ENCODE peak calls at places on chromosomes 5 and 9, in five cellular contexts. P, R, L, Z and A are unnamed samples.

GRCh38 chr5:1735320-1735970 is 64.2 kb downstream of the MRPL36 start:
- DNase-seq in P (no peak), R (no peak), L (no peak), Z (no peak), A (no peak)

GRCh38 chr5:69415584-69415958 is 655 bp downstream of the MARVELD2 start:
- DNase-seq in P (peak; percentile 7), R (no peak), L (peak; percentile 34), Z (no peak), A (peak; percentile 56)

GRCh38 chr5:112247930-112248329 is 171.1 kb downstream of the EPB41L4A start:
- DNase-seq in P (no peak), R (no peak), L (no peak), Z (no peak), A (no peak)

GRCh38 chr5:4189317-4189716 is 593.7 kb downstream of the IRX1 start:
- DNase-seq in P (no peak), R (no peak), L (no peak), Z (no peak), A (no peak)

GRCh38 chr9:81022177-81022576 is 667.2 kb downstream of the TLE1 start:
- DNase-seq in P (no peak), R (no peak), L (no peak), Z (peak; percentile 81), A (no peak)

GRCh38 chr5:135246923-135247795 is 151.9 kb downstream of the MACROH2A1 start:
- DNase-seq in P (peak; percentile 79), R (no peak), L (no peak), Z (peak; percentile 98), A (peak; percentile 51)

GRCh38 chr5:108381034-108381954 is 604 bp downstream of the FBXL17 start:
- DNase-seq in P (peak; percentile 10), R (peak; percentile 83), L (peak; percentile 87), Z (peak; percentile 63), A (peak; percentile 76)

GRCh38 chr9:132994410-132995120 is 16.1 kb downstream of the GFI1B start:
- DNase-seq in P (no peak), R (no peak), L (peak; percentile 45), Z (peak; percentile 57), A (no peak)

GRCh38 chr9:134645607-134646365 is 4.2 kb downstream of the COL5A1 start:
- DNase-seq in P (no peak), R (no peak), L (no peak), Z (no peak), A (no peak)
- H3K9ac ChIP-seq in P (no peak overlapping the region), R (no peak overlapping the region), L (no peak overlapping the region), Z (peak overlapping the region; percentile 54), A (no peak overlapping the region)

DNA sequence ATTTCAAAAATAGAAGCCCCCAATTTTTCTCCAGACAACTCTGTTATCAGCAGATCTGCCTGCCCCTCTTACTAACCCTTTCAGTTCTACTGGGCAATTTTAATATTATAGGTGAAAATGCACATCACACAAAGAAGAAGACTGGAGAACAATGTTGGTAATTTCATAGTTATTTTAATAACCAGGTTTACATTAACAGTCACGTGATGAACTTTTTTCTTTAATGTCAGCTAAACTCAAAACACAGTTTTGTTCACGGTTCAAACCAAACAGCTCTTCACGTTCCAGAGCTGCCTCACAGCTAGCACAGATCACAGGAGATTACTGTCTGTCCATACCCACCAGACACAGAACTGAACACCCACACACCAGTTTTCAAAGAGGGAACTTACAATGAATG is 119.2 kb downstream of the DPYSL3 start:
- DNase-seq in P (no peak), R (no peak), L (no peak), Z (no peak), A (no peak)
- H3K36me3 ChIP-seq in P (no peaks in the 10 kb centered on the region), R (no peaks in the 10 kb centered on the region), L (peaks cover 11% of the 10 kb centered on the region), Z (peaks cover 5% of the 10 kb centered on the region), A (peaks cover 31% of the 10 kb centered on the region)

DNA sequence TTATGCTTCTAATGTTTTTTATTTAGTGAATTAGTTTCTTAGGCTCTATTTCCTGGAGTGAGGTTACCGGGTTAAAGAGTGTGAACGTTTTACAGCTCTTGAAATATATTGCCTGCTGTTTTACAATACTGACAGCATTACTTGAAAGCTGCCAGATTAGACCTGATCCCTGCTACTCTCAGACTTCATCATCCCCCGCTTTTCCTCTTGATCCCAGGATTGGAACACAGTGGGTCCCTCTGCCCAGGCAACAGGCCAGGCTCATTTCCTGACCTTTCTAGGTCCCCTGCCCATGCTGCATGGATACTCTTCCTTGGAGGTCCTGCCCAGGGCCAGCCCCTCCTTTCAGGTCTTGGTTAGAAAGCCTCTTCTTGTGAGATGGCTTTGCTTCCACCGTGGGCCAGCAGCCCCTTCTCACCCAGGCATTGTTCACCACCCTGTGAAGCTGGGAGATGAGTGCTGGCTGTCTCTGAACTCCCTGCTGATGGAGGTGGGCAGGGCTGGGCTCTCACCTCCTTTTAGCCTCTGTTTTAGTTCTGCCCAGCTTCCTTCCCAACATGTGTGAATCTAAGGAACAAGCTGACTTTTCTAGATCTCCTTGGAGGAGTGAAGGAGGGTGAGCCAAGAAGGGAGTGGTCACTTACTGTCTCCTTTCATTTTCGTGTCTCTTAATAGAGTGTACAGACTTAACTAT is 15.5 kb upstream of the FAM120AOS start:
- DNase-seq in P (no peak), R (no peak), L (peak; percentile 29), Z (peak; percentile 43), A (no peak)
- H3K9ac ChIP-seq in P (no peak overlapping the region), R (no peak overlapping the region), L (no peak overlapping the region), Z (peak overlapping the region; percentile 40), A (no peak overlapping the region)

GRCh38 chr9:69319324-69320040 is 5.5 kb upstream of the ENTREP1 start:
- DNase-seq in P (no peak), R (no peak), L (peak; percentile 8), Z (no peak), A (no peak)

GRCh38 chr9:69317081-69317480 is 7.9 kb upstream of the ENTREP1 start:
- DNase-seq in P (no peak), R (no peak), L (no peak), Z (no peak), A (no peak)

GRCh38 chr9:69317894-69318293 is 7.1 kb upstream of the ENTREP1 start:
- DNase-seq in P (no peak), R (no peak), L (no peak), Z (no peak), A (no peak)

GRCh38 chr9:69313175-69313574 is 11.8 kb upstream of the ENTREP1 start:
- DNase-seq in P (no peak), R (no peak), L (no peak), Z (no peak), A (no peak)

GRCh38 chr9:69314547-69314946 is 10.5 kb upstream of the ENTREP1 start:
- DNase-seq in P (no peak), R (no peak), L (no peak), Z (no peak), A (no peak)
- H3K36me3 ChIP-seq in P (no peaks in the 10 kb centered on the region), R (no peaks in the 10 kb centered on the region), L (no peaks in the 10 kb centered on the region), Z (no peaks in the 10 kb centered on the region), A (no peaks in the 10 kb centered on the region)

DNA sequence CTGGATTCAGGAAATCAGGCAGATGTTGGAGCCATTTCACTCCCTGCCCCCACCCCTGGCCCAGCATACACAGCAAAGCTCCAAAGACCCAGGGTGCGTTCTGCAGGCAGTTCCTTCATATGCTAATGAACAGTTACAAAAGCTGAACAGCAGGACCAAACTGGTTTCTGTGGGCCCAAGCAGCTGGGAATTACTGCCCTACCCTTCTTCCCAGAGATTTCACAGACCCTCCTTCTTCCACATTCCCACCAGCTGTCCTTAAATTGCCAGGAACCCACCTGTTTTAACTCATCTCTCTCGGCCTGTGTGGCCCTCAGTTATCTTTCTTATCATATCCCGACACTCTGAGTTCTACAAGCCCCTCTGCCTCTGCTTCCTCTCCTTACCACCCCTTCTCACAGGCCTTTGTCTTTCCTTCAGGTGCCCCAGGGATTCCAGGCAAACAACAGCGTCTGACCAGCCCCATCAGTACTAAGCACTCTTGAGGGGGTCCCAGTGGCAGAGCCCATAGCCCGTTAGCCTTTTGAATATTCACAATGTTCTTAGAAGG is 10.6 kb upstream of the F2RL1 start:
- DNase-seq in P (no peak), R (no peak), L (peak; percentile 91), Z (no peak), A (no peak)
- H3K9ac ChIP-seq in P (peak overlapping the region; percentile 40), R (no peak overlapping the region), L (peak overlapping the region; percentile 33), Z (no peak overlapping the region), A (no peak overlapping the region)

GRCh38 chr9:137019891-137020683 is 8.0 kb downstream of the ABCA2 start:
- DNase-seq in P (no peak), R (no peak), L (no peak), Z (no peak), A (no peak)

GRCh38 chr9:137022620-137023008 is 5.4 kb downstream of the ABCA2 start:
- DNase-seq in P (no peak), R (no peak), L (no peak), Z (no peak), A (no peak)

GRCh38 chr9:137021574-137021978 is 6.5 kb downstream of the ABCA2 start:
- DNase-seq in P (no peak), R (no peak), L (no peak), Z (no peak), A (no peak)

GRCh38 chr9:137021979-137022619 is 5.9 kb downstream of the ABCA2 start:
- DNase-seq in P (peak; percentile 92), R (peak; percentile 70), L (peak; percentile 78), Z (peak; percentile 68), A (peak; percentile 86)

DNA sequence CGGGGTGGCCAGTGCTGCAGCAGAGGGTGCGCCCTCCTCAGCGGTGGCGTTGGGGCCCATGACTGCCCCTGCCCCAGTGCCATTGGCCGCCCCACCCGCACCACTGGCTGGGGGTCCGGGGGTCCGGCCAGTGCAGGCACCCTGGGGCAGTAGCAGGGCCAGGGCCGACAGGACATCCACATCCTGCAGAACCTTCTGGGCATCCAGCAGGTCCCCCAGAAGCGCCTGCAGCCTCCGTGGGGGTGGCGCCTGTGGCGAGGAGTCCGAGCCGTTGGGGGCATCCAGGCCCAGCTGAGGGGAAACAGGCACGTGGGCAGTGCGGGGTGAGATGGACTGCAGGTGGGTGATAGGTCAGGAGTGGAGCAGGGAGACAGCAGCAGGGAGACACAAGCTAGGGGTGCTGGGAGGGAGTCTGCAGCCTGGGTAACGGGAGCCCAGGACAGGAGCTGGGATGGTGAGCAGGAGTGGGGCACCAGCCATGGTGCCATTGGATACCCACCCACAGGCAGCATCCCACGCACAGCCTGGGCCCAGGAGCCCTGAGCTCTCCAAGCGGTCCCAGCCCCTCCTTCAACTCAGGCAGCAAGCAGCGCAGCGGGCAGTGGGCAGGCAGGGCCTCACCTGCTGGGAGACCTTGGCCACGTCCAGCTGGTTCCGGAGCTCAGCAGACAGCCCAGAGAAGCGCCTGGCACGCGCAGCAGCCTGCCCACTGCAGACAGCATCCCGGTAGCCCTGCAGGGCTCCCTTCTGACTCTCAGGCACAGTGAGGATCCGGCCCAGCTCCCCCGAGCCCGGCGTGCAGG is 7.1 kb downstream of the ABCA2 start:
- DNase-seq in P (no peak), R (no peak), L (no peak), Z (no peak), A (no peak)
- H3K36me3 ChIP-seq in P (peaks cover 15% of the 10 kb centered on the region), R (no peaks in the 10 kb centered on the region), L (no peaks in the 10 kb centered on the region), Z (peaks cover 18% of the 10 kb centered on the region), A (no peaks in the 10 kb centered on the region)